ENCODE peak calls at places on chromosome 21, in eight cellular contexts. U is MM.1S, F is tibial nerve, T is SK-N-SH, J is DND-41, B is psoas muscle, I is adrenal gland, M is A549. Z is an unnamed sample. For H3K9me3, the result is how much of the 10 kb centered on the place peaks cover.

GRCh38 chr21:32702702-32703101 is 25.1 kb downstream of the SYNJ1 start:
- DNase-seq in U (no peak), F (no peak), T (no peak), J (no peak), B (no peak), I (no peak), M (peak), Z (peak)

GRCh38 chr21:31873696-31874599 is 1.1 kb downstream of the HUNK start:
- DNase-seq in U (peak), F (peak), T (peak), J (no peak), B (peak), I (no peak), M (peak), Z (peak)

GRCh38 chr21:18443686-18444085 is 40.1 kb upstream of the TMPRSS15 start:
- DNase-seq in U (peak), F (no peak), T (no peak), J (peak), B (no peak), I (no peak), M (no peak), Z (no peak)

GRCh38 chr21:14267071-14267470 is 51.1 kb downstream of the RBM11 start:
- DNase-seq in U (no peak), F (no peak), T (no peak), J (no peak), B (no peak), I (no peak), M (no peak), Z (no peak)

GRCh38 chr21:26964379-26964778 is 2.5 kb downstream of the ADAMTS5 start:
- DNase-seq in U (no peak), F (no peak), T (no peak), J (no peak), B (peak), I (no peak), M (no peak), Z (no peak)

GRCh38 chr21:42672699-42673458 is 19.5 kb downstream of the PDE9A start:
- DNase-seq in U (no peak), F (no peak), T (no peak), J (no peak), B (no peak), I (no peak), M (no peak), Z (no peak)

GRCh38 chr21:17003221-17003620 is 509.6 kb upstream of the CXADR start:
- DNase-seq in U (no peak), F (no peak), T (no peak), J (no peak), B (no peak), I (no peak), M (peak), Z (no peak)

GRCh38 chr21:30058928-30059327 is 107.7 kb downstream of the CLDN17 start:
- DNase-seq in U (no peak), F (no peak), T (no peak), J (no peak), B (no peak), I (no peak), M (no peak), Z (no peak)

GRCh38 chr21:35606578-35606977 is 453.7 kb downstream of the SETD4 start:
- DNase-seq in U (no peak), F (no peak), T (no peak), J (no peak), B (no peak), I (no peak), M (no peak), Z (no peak)

GRCh38 chr21:29382029-29382654 is 83.4 kb downstream of the BACH1 start:
- DNase-seq in U (no peak), F (no peak), T (no peak), J (no peak), B (no peak), I (no peak), M (no peak), Z (no peak)

GRCh38 chr21:29610960-29611359 is 312.2 kb downstream of the BACH1 start:
- DNase-seq in U (no peak), F (no peak), T (no peak), J (no peak), B (no peak), I (no peak), M (no peak), Z (no peak)

GRCh38 chr21:42466700-42467612 is 29.1 kb downstream of the RSPH1 start:
- DNase-seq in U (peak), F (no peak), T (no peak), J (no peak), B (no peak), I (peak), M (peak), Z (no peak)

GRCh38 chr21:25421327-25422028 is 185.8 kb downstream of the MRPL39 start:
- DNase-seq in U (peak), F (peak), T (no peak), J (peak), B (no peak), I (no peak), M (peak), Z (peak)

GRCh38 chr21:26388731-26389231 is 184.3 kb downstream of the CYYR1 start:
- DNase-seq in U (no peak), F (no peak), T (peak), J (no peak), B (no peak), I (no peak), M (peak), Z (no peak)

GRCh38 chr21:46366091-46366490 is 42.1 kb downstream of the PCNT start:
- DNase-seq in U (no peak), F (no peak), T (no peak), J (no peak), B (no peak), I (no peak), M (no peak), Z (no peak)

GRCh38 chr21:45809421-45809820 is 165.9 kb downstream of the PCBP3 start:
- DNase-seq in U (no peak), F (no peak), T (no peak), J (no peak), B (no peak), I (no peak), M (no peak), Z (no peak)

GRCh38 chr21:25790122-25790951 is 55.6 kb downstream of the GABPA start:
- DNase-seq in U (peak), F (peak), T (peak), J (peak), B (no peak), I (no peak), M (peak), Z (no peak)

GRCh38 chr21:25489673-25490072 is 117.6 kb downstream of the MRPL39 start:
- DNase-seq in U (no peak), F (no peak), T (no peak), J (no peak), B (no peak), I (no peak), M (no peak), Z (no peak)

GRCh38 chr21:10511116-10511515 is 10.3 kb upstream of the TPTE start:
- DNase-seq in U (no peak), F (no peak), T (no peak), J (no peak), B (no peak), I (no peak), M (no peak), Z (no peak)

GRCh38 chr21:17818158-17819113 is 720 bp downstream of the C21orf91 start:
- DNase-seq in U (peak), F (no peak), T (peak), J (peak), B (no peak), I (peak), M (peak), Z (peak)

GRCh38 chr21:45631540-45631939 is 12.0 kb upstream of the PCBP3 start:
- DNase-seq in U (no peak), F (no peak), T (no peak), J (no peak), B (no peak), I (no peak), M (no peak), Z (no peak)

GRCh38 chr21:44425895-44426662 is 29.2 kb upstream of the LRRC3 start:
- DNase-seq in U (no peak), F (no peak), T (no peak), J (no peak), B (no peak), I (peak), M (no peak), Z (no peak)
- H3K4me3 ChIP-seq in U (no peak), F (no peak), T (no peak), J (no peak), B (peak), I (no peak), M (peak), Z (no peak)

GRCh38 chr21:38527737-38528136 is 29.5 kb upstream of the ERG start:
- DNase-seq in U (no peak), F (no peak), T (no peak), J (no peak), B (no peak), I (no peak), M (no peak), Z (no peak)
- H3K27ac ChIP-seq in U (no peak), F (no peak), T (no peak), J (no peak), B (no peak), I (no peak), M (no peak), Z (no peak)

GRCh38 chr21:37385179-37385765 is 18.7 kb downstream of the DYRK1A start:
- DNase-seq in U (no peak), F (no peak), T (no peak), J (no peak), B (no peak), I (no peak), M (no peak), Z (no peak)
- H3K9me3 ChIP-seq in U (under half), F (under half), T (under half), J (under half), B (under half), I (under half), M (under half), Z (under half)

DNA sequence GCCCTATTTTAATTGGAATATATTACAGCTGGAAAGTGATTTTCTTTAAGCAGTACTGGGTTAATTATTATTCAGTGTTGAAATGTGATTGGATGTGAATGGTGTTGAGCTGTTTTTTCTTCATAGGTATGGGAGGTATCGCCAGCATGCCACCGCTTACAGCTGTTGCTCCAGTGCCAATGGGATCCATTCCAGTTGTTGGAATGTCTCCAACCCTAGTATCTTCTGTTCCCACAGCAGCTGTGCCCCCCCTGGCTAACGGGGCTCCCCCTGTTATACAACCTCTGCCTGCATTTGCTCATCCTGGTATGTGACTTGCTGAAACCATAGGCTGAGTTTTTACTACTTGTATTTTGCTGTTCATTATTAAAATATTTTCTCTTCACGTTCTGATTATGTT is 107.7 kb downstream of the ITSN1 start:
- DNase-seq in U (no peak), F (no peak), T (no peak), J (no peak), B (no peak), I (no peak), M (no peak), Z (no peak)
- H3K4me3 ChIP-seq in U (no peak), F (no peak), T (no peak), J (no peak), B (no peak), I (no peak), M (no peak), Z (no peak)

GRCh38 chr21:41425954-41426655 is at the start of gene MX1:
- DNase-seq in U (peak), F (peak), T (peak), J (peak), B (peak), I (peak), M (peak), Z (peak)
- H3K27ac ChIP-seq in U (peak), F (peak), T (no peak), J (peak), B (peak), I (no peak), M (peak), Z (peak)

DNA sequence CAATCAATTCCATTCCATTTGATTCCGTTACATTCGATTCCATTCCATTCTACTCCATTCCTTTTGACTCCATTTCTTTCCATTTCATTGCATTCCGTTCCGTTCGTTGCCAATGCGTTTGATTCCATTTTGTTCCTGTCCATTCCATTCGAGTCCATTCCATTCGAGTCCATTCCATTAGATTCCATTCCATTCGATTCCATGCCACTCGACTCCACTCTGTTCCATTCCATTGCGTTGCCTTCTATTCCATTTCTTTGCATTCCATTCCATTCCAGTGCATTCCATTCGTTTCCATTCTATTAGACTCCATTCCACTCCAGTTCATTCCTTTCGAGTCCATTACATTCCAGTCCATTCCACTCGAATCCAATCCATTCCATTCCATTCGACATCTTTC is 2587.5 kb upstream of the TPTE start:
- DNase-seq in U (no peak), F (no peak), T (no peak), J (no peak), B (no peak), I (no peak), M (no peak), Z (no peak)
- H3K9me3 ChIP-seq in U (under half), F (under half), T (under half), J (half or more), B (half or more), I (half or more), M (under half), Z (half or more)

DNA sequence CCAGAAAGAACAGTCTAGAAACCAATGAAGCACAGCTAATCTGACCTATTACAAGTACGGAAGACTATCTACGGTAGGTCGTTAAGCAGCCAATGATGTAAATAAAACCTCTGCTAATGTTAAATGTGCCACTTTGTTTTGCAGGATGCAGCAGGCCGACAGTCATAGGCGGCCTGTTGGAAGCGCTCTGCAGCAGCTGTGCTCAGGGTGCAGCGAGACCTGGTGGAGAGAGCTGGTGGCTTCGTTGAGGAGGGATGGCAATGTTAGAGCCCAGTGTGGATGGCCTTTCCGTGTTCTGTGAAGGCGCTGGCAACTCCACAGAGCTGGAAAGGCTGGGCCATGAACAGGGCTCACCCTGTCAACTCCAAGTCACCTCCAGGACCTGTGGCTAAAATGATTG is 87.3 kb downstream of the PCP4 start:
- DNase-seq in U (peak), F (no peak), T (no peak), J (no peak), B (no peak), I (no peak), M (no peak), Z (no peak)
- H3K4me3 ChIP-seq in U (peak), F (no peak), T (no peak), J (no peak), B (no peak), I (no peak), M (no peak), Z (no peak)

GRCh38 chr21:36705679-36706481 is 7.0 kb downstream of the SIM2 start:
- DNase-seq in U (no peak), F (no peak), T (peak), J (peak), B (no peak), I (no peak), M (no peak), Z (no peak)
- H3K27ac ChIP-seq in U (no peak), F (no peak), T (no peak), J (no peak), B (no peak), I (no peak), M (no peak), Z (no peak)